ENCODE peak calls at places on chromosomes 12 and 14, in six cellular contexts. One of them, this sample, is unnamed.

GRCh38 chr12:109744991-109745942 is 31.6 kb downstream of the FAM222A start:
- DNase-seq in T-helper 1 cell: no peak
- DNase-seq in posterior cingulate gyrus: peak; percentile 29
- DNase-seq in CD4-positive, CD25-positive, alpha-beta regulatory T cell: no peak
- DNase-seq in AG09319: no peak
- DNase-seq in hepatic stellate cell: no peak
- DNase-seq in this sample: peak; percentile 37

GRCh38 chr12:7994731-7995205 is 37.7 kb upstream of the FOXJ2 start:
- DNase-seq in hepatic stellate cell: peak; percentile 83
- DNase-seq in AG09319: peak; percentile 75
- DNase-seq in posterior cingulate gyrus: no peak
- DNase-seq in CD4-positive, CD25-positive, alpha-beta regulatory T cell: no peak
- DNase-seq in T-helper 1 cell: no peak
- DNase-seq in this sample: no peak

GRCh38 chr12:109910969-109911348 is 10.9 kb downstream of the TCHP start:
- DNase-seq in CD4-positive, CD25-positive, alpha-beta regulatory T cell: no peak
- DNase-seq in T-helper 1 cell: no peak
- DNase-seq in hepatic stellate cell: peak; percentile 57
- DNase-seq in posterior cingulate gyrus: peak; percentile 28
- DNase-seq in AG09319: no peak
- DNase-seq in this sample: no peak

GRCh38 chr12:94962680-94963079 is 40.8 kb downstream of the NDUFA12 start:
- DNase-seq in T-helper 1 cell: no peak
- DNase-seq in posterior cingulate gyrus: no peak
- DNase-seq in hepatic stellate cell: no peak
- DNase-seq in CD4-positive, CD25-positive, alpha-beta regulatory T cell: no peak
- DNase-seq in AG09319: no peak
- DNase-seq in this sample: no peak

GRCh38 chr14:71753126-71753830 is 179.0 kb upstream of the RGS6 start:
- DNase-seq in hepatic stellate cell: peak; percentile 81
- DNase-seq in CD4-positive, CD25-positive, alpha-beta regulatory T cell: peak; percentile 44
- DNase-seq in posterior cingulate gyrus: peak; percentile 95
- DNase-seq in AG09319: peak; percentile 65
- DNase-seq in T-helper 1 cell: peak; percentile 63
- DNase-seq in this sample: peak; percentile 80

GRCh38 chr14:20657216-20658211 is 16.0 kb upstream of the OR6S1 start:
- DNase-seq in CD4-positive, CD25-positive, alpha-beta regulatory T cell: no peak
- DNase-seq in AG09319: no peak
- DNase-seq in posterior cingulate gyrus: no peak
- DNase-seq in hepatic stellate cell: no peak
- DNase-seq in T-helper 1 cell: peak; percentile 15
- DNase-seq in this sample: no peak

GRCh38 chr14:52007211-52007610 is 17.9 kb downstream of the RTRAF start:
- DNase-seq in AG09319: no peak
- DNase-seq in CD4-positive, CD25-positive, alpha-beta regulatory T cell: no peak
- DNase-seq in posterior cingulate gyrus: no peak
- DNase-seq in T-helper 1 cell: no peak
- DNase-seq in hepatic stellate cell: no peak
- DNase-seq in this sample: no peak

GRCh38 chr12:106112094-106112822 is 26.5 kb downstream of the NUAK1 start:
- DNase-seq in CD4-positive, CD25-positive, alpha-beta regulatory T cell: no peak
- DNase-seq in T-helper 1 cell: no peak
- DNase-seq in AG09319: no peak
- DNase-seq in hepatic stellate cell: no peak
- DNase-seq in posterior cingulate gyrus: no peak
- DNase-seq in this sample: no peak

GRCh38 chr12:7433276-7433822 is 10.6 kb downstream of the CD163L1 start:
- DNase-seq in posterior cingulate gyrus: no peak
- DNase-seq in CD4-positive, CD25-positive, alpha-beta regulatory T cell: no peak
- DNase-seq in T-helper 1 cell: no peak
- DNase-seq in AG09319: no peak
- DNase-seq in hepatic stellate cell: peak; percentile 52
- DNase-seq in this sample: no peak

GRCh38 chr14:72745991-72746980 is 147.6 kb downstream of the DPF3 start:
- DNase-seq in hepatic stellate cell: peak; percentile 60
- DNase-seq in AG09319: peak; percentile 69
- DNase-seq in T-helper 1 cell: no peak
- DNase-seq in CD4-positive, CD25-positive, alpha-beta regulatory T cell: no peak
- DNase-seq in posterior cingulate gyrus: no peak
- DNase-seq in this sample: no peak

GRCh38 chr14:74917646-74918081 is 5.4 kb downstream of the RPS6KL1 start:
- DNase-seq in T-helper 1 cell: no peak
- DNase-seq in hepatic stellate cell: no peak
- DNase-seq in AG09319: no peak
- DNase-seq in CD4-positive, CD25-positive, alpha-beta regulatory T cell: no peak
- DNase-seq in posterior cingulate gyrus: no peak
- DNase-seq in this sample: no peak

GRCh38 chr12:47223848-47224213 is 144.1 kb upstream of the AMIGO2 start:
- DNase-seq in T-helper 1 cell: no peak
- DNase-seq in CD4-positive, CD25-positive, alpha-beta regulatory T cell: no peak
- DNase-seq in hepatic stellate cell: no peak
- DNase-seq in posterior cingulate gyrus: no peak
- DNase-seq in AG09319: no peak
- DNase-seq in this sample: no peak

GRCh38 chr14:72439707-72440106 is 454.2 kb downstream of the DPF3 start:
- DNase-seq in AG09319: no peak
- DNase-seq in T-helper 1 cell: no peak
- DNase-seq in posterior cingulate gyrus: no peak
- DNase-seq in CD4-positive, CD25-positive, alpha-beta regulatory T cell: no peak
- DNase-seq in hepatic stellate cell: no peak
- DNase-seq in this sample: no peak